ENCODE peak calls at places on chromosomes 5 and 9, in five cellular contexts. A is astrocyte of the spinal cord, U is GM20000, N is endodermal cell, P is kidney epithelial cell. G is an unnamed sample.

GRCh38 chr5:6492934-6493333 is 44.3 kb downstream of the UBE2QL1 start:
- DNase-seq in A (no peak), U (no peak), N (no peak), P (no peak), G (no peak)

GRCh38 chr5:73654171-73654811 is 28.3 kb downstream of the ARHGEF28 start:
- DNase-seq in A (no peak), U (peak; percentile 23), N (no peak), P (peak; percentile 32), G (no peak)

GRCh38 chr9:110659891-110660541 is 8.6 kb upstream of the MUSK start:
- DNase-seq in A (no peak), U (no peak), N (no peak), P (peak; percentile 67), G (no peak)

GRCh38 chr5:72511371-72512178 is 4.4 kb upstream of the ZNF366 start:
- DNase-seq in A (peak; percentile 60), U (no peak), N (no peak), P (no peak), G (no peak)

GRCh38 chr5:10762178-10762775 is 1.2 kb upstream of the DAP start:
- DNase-seq in A (no peak), U (no peak), N (peak; percentile 45), P (no peak), G (no peak)

GRCh38 chr5:77133061-77133758 is 46.1 kb upstream of the ZBED3 start:
- DNase-seq in A (peak; percentile 98), U (no peak), N (no peak), P (peak; percentile 96), G (no peak)

GRCh38 chr5:133552925-133553525 is 59.3 kb downstream of the FSTL4 start:
- DNase-seq in A (peak; percentile 36), U (peak; percentile 71), N (peak; percentile 91), P (no peak), G (peak; percentile 46)

GRCh38 chr9:4921449-4921848 is 63.6 kb upstream of the JAK2 start:
- DNase-seq in A (no peak), U (no peak), N (no peak), P (no peak), G (no peak)

GRCh38 chr9:13719410-13719809 is 439.9 kb upstream of the MPDZ start:
- DNase-seq in A (peak; percentile 41), U (no peak), N (no peak), P (peak; percentile 37), G (no peak)

GRCh38 chr9:114078021-114078780 is at the start of gene AMBP:
- DNase-seq in A (no peak), U (no peak), N (no peak), P (no peak), G (no peak)

GRCh38 chr9:12065050-12065449 is 628.1 kb upstream of the TYRP1 start:
- DNase-seq in A (peak; percentile 15), U (no peak), N (no peak), P (no peak), G (no peak)

GRCh38 chr5:115627295-115627825 is 1.5 kb upstream of the TMED7 start:
- DNase-seq in A (no peak), U (no peak), N (no peak), P (no peak), G (no peak)

GRCh38 chr9:109886050-109886449 is 106.1 kb downstream of the PALM2AKAP2 start:
- DNase-seq in A (no peak), U (no peak), N (no peak), P (no peak), G (no peak)

GRCh38 chr5:174581483-174581882 is 142.9 kb upstream of the MSX2 start:
- DNase-seq in A (no peak), U (no peak), N (peak; percentile 89), P (no peak), G (no peak)

GRCh38 chr9:113657765-113658564 is 194.4 kb downstream of the RGS3 start:
- DNase-seq in A (peak; percentile 78), U (peak; percentile 84), N (peak; percentile 98), P (peak; percentile 45), G (peak; percentile 74)

GRCh38 chr5:133998807-133999206 is 6.0 kb downstream of the VDAC1 start:
- DNase-seq in A (no peak), U (no peak), N (no peak), P (no peak), G (no peak)

GRCh38 chr5:178069909-178070308 is 43.4 kb upstream of the N4BP3 start:
- DNase-seq in A (no peak), U (no peak), N (peak; percentile 91), P (no peak), G (peak; percentile 24)

DNA sequence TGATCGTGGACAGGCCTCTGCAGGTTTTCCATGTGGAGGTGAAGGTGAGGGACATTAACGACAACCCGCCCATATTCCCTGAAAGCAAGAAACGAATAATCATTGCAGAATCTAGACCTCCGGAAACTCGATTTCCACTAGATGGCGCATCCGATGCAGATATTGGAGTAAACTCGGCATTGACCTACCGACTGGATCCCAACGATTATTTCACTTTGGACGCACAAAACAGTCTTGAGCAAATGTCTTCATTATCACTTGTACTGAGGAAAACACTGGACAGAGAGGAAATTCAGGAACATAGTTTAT is 621 bp downstream of the PCDHA13 start:
- DNase-seq in A (no peak), U (no peak), N (peak; percentile 80), P (no peak), G (no peak)
- TF ChIP-seq CTCF in A (no peak), U (no peak), N (peak; percentile 70), P (no peak), G (no peak)

DNA sequence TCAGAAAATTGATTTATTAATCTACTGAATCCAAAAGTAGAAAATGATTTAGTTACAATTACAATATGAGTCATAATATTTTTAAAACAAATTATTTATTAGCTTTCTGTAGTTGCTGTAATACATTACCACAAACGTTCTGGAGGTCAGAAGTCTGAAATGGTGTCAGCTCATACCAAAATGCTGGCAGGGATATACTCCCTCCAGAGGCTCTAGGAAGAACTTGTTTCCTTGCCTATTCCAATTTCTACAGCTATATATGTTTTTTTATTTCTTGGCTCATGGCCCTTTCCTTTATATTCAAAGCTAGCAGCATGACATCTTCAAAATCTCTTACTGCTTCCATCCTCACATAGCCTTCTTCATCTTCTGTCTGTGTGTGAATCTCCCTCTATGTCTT is 667.9 kb upstream of the ITGA1 start:
- DNase-seq in A (no peak), U (no peak), N (no peak), P (no peak), G (no peak)
- TF ChIP-seq CTCF in A (no peak), U (no peak), N (peak; percentile 68), P (no peak), G (no peak)

GRCh38 chr9:37410969-37411785 is 11.3 kb upstream of the GRHPR start:
- DNase-seq in A (no peak), U (peak; percentile 54), N (peak; percentile 81), P (no peak), G (peak; percentile 46)
- TF ChIP-seq CTCF in A (peak; percentile 48), U (peak; percentile 61), N (peak; percentile 65), P (peak; percentile 21), G (no peak)

DNA sequence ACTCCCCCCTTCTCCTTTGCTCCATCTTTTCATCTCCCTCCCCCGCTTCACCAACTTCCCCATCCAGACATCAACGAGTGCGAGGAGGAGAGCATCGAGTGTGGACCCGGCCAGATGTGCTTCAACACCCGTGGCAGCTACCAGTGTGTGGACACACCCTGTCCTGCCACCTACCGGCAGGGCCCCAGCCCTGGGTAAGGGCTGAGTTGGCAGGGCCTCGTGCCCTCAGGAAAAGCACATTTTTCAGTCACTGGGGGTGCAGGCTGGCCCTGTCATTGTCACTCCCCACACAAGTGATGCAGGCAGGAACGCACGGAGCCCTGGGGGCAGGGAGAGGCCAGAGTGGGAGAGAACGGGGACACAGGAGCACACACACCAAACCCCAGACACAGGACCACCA is 12.4 kb upstream of the ASS1 start:
- DNase-seq in A (no peak), U (no peak), N (no peak), P (no peak), G (no peak)
- TF ChIP-seq CTCF in A (no peak), U (no peak), N (no peak), P (peak; percentile 10), G (no peak)